ENCODE peak calls at places on chromosomes 11 and 22, in ten cellular contexts. J, T, L, F, C, Y, Q, V, R and P are unnamed samples.

GRCh38 chr22:36775589-36775965 is 342 bp downstream of the IFT27 start:
- DNase-seq in J (peak; percentile 37), T (no peak), L (peak; percentile 27), F (peak; percentile 7), C (peak; percentile 39), Y (no peak), Q (no peak), V (peak; percentile 72), R (no peak), P (peak; percentile 48)

GRCh38 chr22:30192427-30192826 is 54.1 kb downstream of the LIF start:
- DNase-seq in J (peak; percentile 15), T (no peak), L (no peak), F (peak; percentile 80), C (no peak), Y (no peak), Q (no peak), V (no peak), R (no peak), P (no peak)

GRCh38 chr11:33329705-33330329 is 72.6 kb downstream of the HIPK3 start:
- DNase-seq in J (peak; percentile 43), T (peak; percentile 74), L (peak; percentile 82), F (peak; percentile 74), C (no peak), Y (no peak), Q (no peak), V (peak; percentile 56), R (no peak), P (peak; percentile 31)

GRCh38 chr11:44250421-44250820 is 59.5 kb downstream of the ALX4 start:
- DNase-seq in J (no peak), T (no peak), L (no peak), F (no peak), C (no peak), Y (no peak), Q (no peak), V (no peak), R (no peak), P (no peak)

GRCh38 chr11:67271548-67272284 is 5.4 kb downstream of the GRK2 start:
- DNase-seq in J (no peak), T (no peak), L (no peak), F (no peak), C (no peak), Y (no peak), Q (peak; percentile 71), V (no peak), R (no peak), P (no peak)

GRCh38 chr11:93225642-93226041 is 27.9 kb upstream of the SLC36A4 start:
- DNase-seq in J (peak; percentile 17), T (peak; percentile 9), L (peak; percentile 46), F (peak; percentile 54), C (no peak), Y (no peak), Q (no peak), V (no peak), R (no peak), P (no peak)

GRCh38 chr22:50542416-50542927 is 3.2 kb upstream of the KLHDC7B start:
- DNase-seq in J (peak; percentile 57), T (no peak), L (no peak), F (no peak), C (no peak), Y (no peak), Q (peak; percentile 54), V (no peak), R (no peak), P (no peak)

GRCh38 chr22:37696657-37697539 is at the start of gene TRIOBP:
- DNase-seq in J (peak; percentile 86), T (peak; percentile 94), L (peak; percentile 97), F (peak; percentile 93), C (peak; percentile 89), Y (peak; percentile 71), Q (peak; percentile 97), V (peak; percentile 100), R (peak; percentile 72), P (peak; percentile 96)

GRCh38 chr11:12083380-12083779 is 27.0 kb upstream of the MICAL2 start:
- DNase-seq in J (no peak), T (peak; percentile 47), L (no peak), F (no peak), C (no peak), Y (no peak), Q (no peak), V (peak; percentile 70), R (no peak), P (no peak)

GRCh38 chr11:133413726-133414125 is 118.6 kb downstream of the OPCML start:
- DNase-seq in J (no peak), T (no peak), L (no peak), F (no peak), C (no peak), Y (no peak), Q (no peak), V (no peak), R (no peak), P (no peak)
- TF ChIP-seq CTCF in J (no peak), T (no peak), L (no peak), F (no peak), C (no peak), Y (no peak), Q (no peak), V (no peak), R (no peak), P (no peak)

DNA sequence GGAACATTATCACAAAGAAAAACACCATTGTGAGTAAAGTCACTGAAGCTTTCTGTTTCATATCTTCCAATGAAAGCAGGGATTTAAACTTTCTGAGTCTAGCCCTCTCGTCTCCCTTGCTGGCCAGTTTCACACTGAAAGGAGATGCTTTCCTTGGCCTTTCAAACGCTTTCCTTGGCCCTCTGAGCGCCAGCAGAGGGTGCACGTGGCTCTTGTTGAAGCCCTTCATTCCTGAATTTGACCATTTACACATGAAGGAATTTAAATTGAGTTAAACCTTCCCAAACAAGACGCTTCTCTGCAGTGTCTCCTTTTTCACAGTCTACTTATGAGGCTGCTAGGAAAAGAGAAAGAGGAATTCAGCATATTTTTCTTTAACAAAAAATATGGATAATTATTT is 21.5 kb downstream of the NNMT start:
- DNase-seq in J (no peak), T (peak; percentile 69), L (peak; percentile 77), F (peak; percentile 70), C (peak; percentile 30), Y (no peak), Q (no peak), V (peak; percentile 86), R (no peak), P (peak; percentile 56)
- TF ChIP-seq CTCF in J (peak; percentile 22), T (peak; percentile 73), L (peak; percentile 62), F (peak; percentile 81), C (no peak), Y (peak; percentile 54), Q (peak; percentile 26), V (peak; percentile 79), R (peak; percentile 69), P (no peak)

GRCh38 chr22:22078329-22078728 is 95.7 kb upstream of the TOP3B start:
- DNase-seq in J (no peak), T (no peak), L (no peak), F (no peak), C (no peak), Y (no peak), Q (no peak), V (no peak), R (no peak), P (no peak)
- TF ChIP-seq CTCF in J (no peak), T (no peak), L (no peak), F (no peak), C (no peak), Y (no peak), Q (no peak), V (no peak), R (no peak), P (no peak)

GRCh38 chr11:62122076-62122475 is 1.7 kb upstream of the INCENP start:
- DNase-seq in J (no peak), T (peak; percentile 42), L (no peak), F (peak; percentile 39), C (no peak), Y (no peak), Q (no peak), V (peak; percentile 75), R (no peak), P (no peak)
- TF ChIP-seq CTCF in J (no peak), T (peak; percentile 38), L (peak; percentile 14), F (peak; percentile 45), C (no peak), Y (peak; percentile 19), Q (no peak), V (peak; percentile 67), R (no peak), P (no peak)

GRCh38 chr22:41619979-41620645 is 731 bp downstream of the DESI1 start:
- DNase-seq in J (peak; percentile 28), T (peak; percentile 46), L (no peak), F (peak; percentile 20), C (peak; percentile 26), Y (no peak), Q (peak; percentile 67), V (peak; percentile 86), R (no peak), P (peak; percentile 39)
- TF ChIP-seq CTCF in J (no peak), T (peak; percentile 2), L (peak; percentile 8), F (no peak), C (no peak), Y (peak; percentile 14), Q (no peak), V (peak; percentile 27), R (no peak), P (no peak)

GRCh38 chr22:31730344-31730711 is 19.6 kb downstream of the PRR14L start:
- DNase-seq in J (no peak), T (no peak), L (no peak), F (no peak), C (no peak), Y (no peak), Q (no peak), V (no peak), R (no peak), P (no peak)
- TF ChIP-seq CTCF in J (no peak), T (peak; percentile 47), L (no peak), F (peak; percentile 42), C (no peak), Y (no peak), Q (no peak), V (peak; percentile 68), R (no peak), P (peak; percentile 13)

GRCh38 chr11:1640076-1640946 is 10.7 kb downstream of the KRTAP5-5 start:
- DNase-seq in J (peak; percentile 67), T (peak; percentile 50), L (peak; percentile 36), F (peak; percentile 65), C (no peak), Y (no peak), Q (no peak), V (peak; percentile 90), R (no peak), P (peak; percentile 66)

GRCh38 chr11:1641096-1641495 is 11.5 kb downstream of the KRTAP5-5 start:
- DNase-seq in J (no peak), T (no peak), L (no peak), F (no peak), C (no peak), Y (no peak), Q (peak; percentile 26), V (no peak), R (no peak), P (no peak)

GRCh38 chr11:1638344-1638743 is 8.8 kb downstream of the KRTAP5-5 start:
- DNase-seq in J (no peak), T (no peak), L (no peak), F (no peak), C (no peak), Y (no peak), Q (peak; percentile 6), V (no peak), R (no peak), P (no peak)

GRCh38 chr11:1639102-1639620 is 9.6 kb downstream of the KRTAP5-5 start:
- DNase-seq in J (no peak), T (no peak), L (no peak), F (no peak), C (no peak), Y (no peak), Q (no peak), V (no peak), R (no peak), P (no peak)

GRCh38 chr11:1639666-1640065 is 10.1 kb downstream of the KRTAP5-5 start:
- DNase-seq in J (no peak), T (no peak), L (no peak), F (no peak), C (no peak), Y (no peak), Q (no peak), V (no peak), R (no peak), P (no peak)
- TF ChIP-seq CTCF in J (no peak), T (no peak), L (no peak), F (no peak), C (no peak), Y (no peak), Q (no peak), V (no peak), R (no peak), P (no peak)